ENCODE peak calls at places on chromosomes 2 and 18, in eight cellular contexts. One of them, this sample, is unnamed.

GRCh38 chr2:239531456-239532304 is 130.9 kb upstream of the HDAC4 start:
- DNase-seq in transverse colon: no peak
- DNase-seq in HCT116: no peak
- DNase-seq in GM12892: no peak
- DNase-seq in A549: no peak
- DNase-seq in heart left ventricle: peak
- DNase-seq in lower leg skin: no peak
- DNase-seq in HepG2: no peak
- DNase-seq in this sample: peak

GRCh38 chr2:233248999-233249398 is 2.5 kb upstream of the ATG16L1 start:
- DNase-seq in transverse colon: no peak
- DNase-seq in HCT116: no peak
- DNase-seq in GM12892: no peak
- DNase-seq in A549: no peak
- DNase-seq in heart left ventricle: no peak
- DNase-seq in lower leg skin: no peak
- DNase-seq in HepG2: no peak
- DNase-seq in this sample: no peak

GRCh38 chr2:232511336-232511863 is 8.8 kb upstream of the PRSS56 start:
- DNase-seq in transverse colon: no peak
- DNase-seq in HCT116: no peak
- DNase-seq in GM12892: no peak
- DNase-seq in A549: no peak
- DNase-seq in heart left ventricle: no peak
- DNase-seq in lower leg skin: no peak
- DNase-seq in HepG2: no peak
- DNase-seq in this sample: peak

GRCh38 chr2:24050041-24050655 is 607 bp downstream of the FKBP1B start:
- DNase-seq in transverse colon: peak
- DNase-seq in HCT116: no peak
- DNase-seq in GM12892: no peak
- DNase-seq in A549: no peak
- DNase-seq in heart left ventricle: peak
- DNase-seq in lower leg skin: peak
- DNase-seq in HepG2: peak
- DNase-seq in this sample: peak

GRCh38 chr2:10423400-10423774 is 24.7 kb downstream of the ODC1 start:
- DNase-seq in transverse colon: no peak
- DNase-seq in HCT116: no peak
- DNase-seq in GM12892: no peak
- DNase-seq in A549: no peak
- DNase-seq in heart left ventricle: peak
- DNase-seq in lower leg skin: no peak
- DNase-seq in HepG2: no peak
- DNase-seq in this sample: no peak

GRCh38 chr2:241616168-241617125 is 20.5 kb downstream of the THAP4 start:
- DNase-seq in transverse colon: no peak
- DNase-seq in HCT116: no peak
- DNase-seq in GM12892: no peak
- DNase-seq in A549: no peak
- DNase-seq in heart left ventricle: no peak
- DNase-seq in lower leg skin: no peak
- DNase-seq in HepG2: no peak
- DNase-seq in this sample: no peak

GRCh38 chr2:160104115-160104514 is 41.7 kb upstream of the PLA2R1 start:
- DNase-seq in transverse colon: no peak
- DNase-seq in HCT116: no peak
- DNase-seq in GM12892: no peak
- DNase-seq in A549: no peak
- DNase-seq in heart left ventricle: no peak
- DNase-seq in lower leg skin: no peak
- DNase-seq in HepG2: no peak
- DNase-seq in this sample: no peak

GRCh38 chr2:132676999-132677398 is 7.0 kb upstream of the LYPD1 start:
- DNase-seq in transverse colon: no peak
- DNase-seq in HCT116: no peak
- DNase-seq in GM12892: no peak
- DNase-seq in A549: no peak
- DNase-seq in heart left ventricle: no peak
- DNase-seq in lower leg skin: no peak
- DNase-seq in HepG2: no peak
- DNase-seq in this sample: no peak

GRCh38 chr18:61882296-61883004 is 10.4 kb downstream of the RNF152 start:
- DNase-seq in transverse colon: no peak
- DNase-seq in HCT116: no peak
- DNase-seq in GM12892: no peak
- DNase-seq in A549: no peak
- DNase-seq in heart left ventricle: no peak
- DNase-seq in lower leg skin: no peak
- DNase-seq in HepG2: no peak
- DNase-seq in this sample: no peak

GRCh38 chr2:148812306-148812705 is 62.7 kb upstream of the KIF5C start:
- DNase-seq in transverse colon: peak
- DNase-seq in HCT116: no peak
- DNase-seq in GM12892: no peak
- DNase-seq in A549: no peak
- DNase-seq in heart left ventricle: peak
- DNase-seq in lower leg skin: no peak
- DNase-seq in HepG2: no peak
- DNase-seq in this sample: peak

DNA sequence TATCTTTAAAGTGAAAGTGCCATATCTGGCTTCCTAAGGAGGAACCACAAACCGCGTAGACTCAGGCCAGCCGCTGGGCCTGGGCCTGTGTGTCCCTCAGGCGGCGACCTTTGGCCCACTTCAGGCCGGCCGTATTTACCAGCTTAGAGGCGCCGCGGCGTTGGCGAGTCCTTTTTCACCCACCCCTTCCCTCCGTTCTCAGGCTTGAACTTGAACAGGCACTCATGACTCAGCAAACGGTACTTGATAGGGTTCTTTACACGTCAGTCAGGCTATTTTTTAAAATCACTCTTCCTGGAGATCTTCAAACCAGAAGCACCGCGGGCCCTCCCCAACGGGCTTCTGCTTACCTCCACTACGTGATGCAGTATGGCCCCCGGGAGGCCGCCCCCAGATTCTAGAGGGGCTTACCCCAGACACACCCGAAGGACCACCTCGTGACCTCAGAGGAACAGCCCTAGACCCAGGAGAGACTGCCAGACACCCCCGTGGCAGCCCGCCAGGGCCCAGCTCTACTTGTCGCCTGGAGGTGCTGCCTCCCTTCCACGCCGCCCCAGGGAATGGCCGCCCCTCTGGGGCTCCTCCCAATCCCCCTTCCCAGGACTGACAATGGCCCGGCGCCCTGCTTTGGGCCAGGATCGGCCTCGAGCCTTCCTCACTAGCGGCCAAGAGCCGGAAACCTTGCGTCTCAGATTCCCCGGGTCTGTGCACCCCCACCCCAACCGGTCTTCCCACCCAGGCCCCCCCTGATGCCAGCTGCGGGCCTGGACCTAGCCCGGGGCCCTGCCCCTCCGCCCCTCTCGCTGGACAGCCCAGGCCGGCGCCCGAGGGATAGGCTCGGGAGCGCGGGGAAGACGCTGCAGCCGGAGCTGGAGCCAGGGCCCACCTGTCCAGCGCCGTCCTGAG is 33.8 kb upstream of the IMPA2 start:
- DNase-seq in transverse colon: peak
- DNase-seq in HCT116: peak
- DNase-seq in GM12892: peak
- DNase-seq in A549: peak
- DNase-seq in heart left ventricle: peak
- DNase-seq in lower leg skin: peak
- DNase-seq in HepG2: peak
- DNase-seq in this sample: peak
- TF ChIP-seq POLR2A in transverse colon: peak
- TF ChIP-seq POLR2A in HCT116: no peak
- TF ChIP-seq POLR2A in GM12892: no peak
- TF ChIP-seq POLR2A in A549: no peak
- TF ChIP-seq POLR2A in heart left ventricle: peak
- TF ChIP-seq POLR2A in lower leg skin: no peak
- TF ChIP-seq POLR2A in HepG2: no peak
- TF ChIP-seq POLR2A in this sample: peak

GRCh38 chr2:161308178-161308955 is at the start of gene PSMD14:
- DNase-seq in transverse colon: peak
- DNase-seq in HCT116: peak
- DNase-seq in GM12892: peak
- DNase-seq in A549: peak
- DNase-seq in heart left ventricle: peak
- DNase-seq in lower leg skin: peak
- DNase-seq in HepG2: peak
- DNase-seq in this sample: peak
- TF ChIP-seq POLR2A in transverse colon: peak
- TF ChIP-seq POLR2A in HCT116: peak
- TF ChIP-seq POLR2A in GM12892: peak
- TF ChIP-seq POLR2A in A549: peak
- TF ChIP-seq POLR2A in heart left ventricle: peak
- TF ChIP-seq POLR2A in lower leg skin: no peak
- TF ChIP-seq POLR2A in HepG2: peak
- TF ChIP-seq POLR2A in this sample: peak

GRCh38 chr2:85724731-85725181 is 29.0 kb upstream of the ATOH8 start:
- DNase-seq in transverse colon: no peak
- DNase-seq in HCT116: no peak
- DNase-seq in GM12892: no peak
- DNase-seq in A549: no peak
- DNase-seq in heart left ventricle: no peak
- DNase-seq in lower leg skin: peak
- DNase-seq in HepG2: no peak
- DNase-seq in this sample: no peak
- TF ChIP-seq POLR2A in transverse colon: no peak
- TF ChIP-seq POLR2A in HCT116: no peak
- TF ChIP-seq POLR2A in GM12892: no peak
- TF ChIP-seq POLR2A in A549: no peak
- TF ChIP-seq POLR2A in heart left ventricle: no peak
- TF ChIP-seq POLR2A in lower leg skin: no peak
- TF ChIP-seq POLR2A in HepG2: no peak
- TF ChIP-seq POLR2A in this sample: no peak

DNA sequence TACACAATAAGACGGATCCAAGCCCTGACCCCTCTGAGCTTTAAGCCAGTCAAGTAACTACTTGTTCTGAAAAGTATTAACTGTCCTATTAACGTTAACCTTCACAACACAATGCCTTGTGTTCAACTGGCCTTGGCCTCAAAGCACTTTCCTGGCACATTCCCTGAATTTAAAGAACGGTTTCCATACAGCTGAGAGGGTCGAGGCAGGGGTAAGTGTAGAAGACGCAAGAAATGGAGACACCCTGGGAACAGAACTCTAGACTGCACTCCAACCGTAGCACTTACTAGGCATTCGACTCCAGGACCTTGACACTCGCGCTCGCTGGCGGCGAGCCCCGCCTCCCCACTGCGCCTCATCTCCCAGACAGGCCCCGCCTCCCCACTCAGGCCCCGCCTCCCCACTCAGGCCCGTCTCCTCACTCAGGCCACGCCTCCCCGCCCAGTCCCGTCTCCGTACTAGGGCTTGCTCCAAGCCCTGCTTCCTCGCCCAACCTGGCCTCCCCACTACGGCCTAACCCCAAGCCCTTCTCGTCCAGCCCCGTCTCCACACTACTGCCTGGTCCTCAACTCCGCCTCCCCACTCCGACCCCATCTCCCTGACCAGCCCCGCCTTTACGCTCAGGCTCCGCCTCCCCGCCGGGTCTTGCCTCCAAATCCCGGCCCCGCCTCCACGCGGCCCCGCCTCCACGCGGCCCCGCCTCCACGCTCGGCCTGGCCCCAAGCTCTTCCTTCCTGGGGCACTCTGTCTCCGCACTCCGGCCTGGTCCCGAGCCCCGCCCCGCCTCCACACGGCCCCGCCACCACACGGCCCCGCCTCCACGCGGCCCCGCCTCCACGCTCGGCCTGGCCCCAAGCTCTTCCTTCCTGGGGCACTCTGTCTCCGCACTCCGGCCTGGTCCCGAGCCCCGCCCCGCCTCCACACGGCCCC is 887 bp upstream of the TMEM87B start:
- DNase-seq in transverse colon: peak
- DNase-seq in HCT116: peak
- DNase-seq in GM12892: peak
- DNase-seq in A549: peak
- DNase-seq in heart left ventricle: peak
- DNase-seq in lower leg skin: peak
- DNase-seq in HepG2: peak
- DNase-seq in this sample: peak
- TF ChIP-seq POLR2A in transverse colon: peak
- TF ChIP-seq POLR2A in HCT116: peak
- TF ChIP-seq POLR2A in GM12892: no peak
- TF ChIP-seq POLR2A in A549: peak
- TF ChIP-seq POLR2A in heart left ventricle: peak
- TF ChIP-seq POLR2A in lower leg skin: no peak
- TF ChIP-seq POLR2A in HepG2: peak
- TF ChIP-seq POLR2A in this sample: peak

GRCh38 chr2:84905181-84906107 is at the start of gene TMSB10:
- DNase-seq in transverse colon: peak
- DNase-seq in HCT116: no peak
- DNase-seq in GM12892: peak
- DNase-seq in A549: peak
- DNase-seq in heart left ventricle: peak
- DNase-seq in lower leg skin: peak
- DNase-seq in HepG2: peak
- DNase-seq in this sample: peak
- TF ChIP-seq POLR2A in transverse colon: peak
- TF ChIP-seq POLR2A in HCT116: peak
- TF ChIP-seq POLR2A in GM12892: peak
- TF ChIP-seq POLR2A in A549: peak
- TF ChIP-seq POLR2A in heart left ventricle: peak
- TF ChIP-seq POLR2A in lower leg skin: no peak
- TF ChIP-seq POLR2A in HepG2: peak
- TF ChIP-seq POLR2A in this sample: peak

GRCh38 chr2:226336283-226336682 is 463.3 kb downstream of the IRS1 start:
- DNase-seq in transverse colon: no peak
- DNase-seq in HCT116: no peak
- DNase-seq in GM12892: no peak
- DNase-seq in A549: no peak
- DNase-seq in heart left ventricle: no peak
- DNase-seq in lower leg skin: no peak
- DNase-seq in HepG2: no peak
- DNase-seq in this sample: no peak
- TF ChIP-seq POLR2A in transverse colon: no peak
- TF ChIP-seq POLR2A in HCT116: no peak
- TF ChIP-seq POLR2A in GM12892: no peak
- TF ChIP-seq POLR2A in A549: no peak
- TF ChIP-seq POLR2A in heart left ventricle: no peak
- TF ChIP-seq POLR2A in lower leg skin: no peak
- TF ChIP-seq POLR2A in HepG2: no peak
- TF ChIP-seq POLR2A in this sample: no peak

GRCh38 chr18:26656944-26657536 is 108.7 kb upstream of the KCTD1 start:
- DNase-seq in transverse colon: peak
- DNase-seq in HCT116: no peak
- DNase-seq in GM12892: peak
- DNase-seq in A549: peak
- DNase-seq in heart left ventricle: peak
- DNase-seq in lower leg skin: peak
- DNase-seq in HepG2: peak
- DNase-seq in this sample: peak
- TF ChIP-seq POLR2A in transverse colon: peak
- TF ChIP-seq POLR2A in HCT116: no peak
- TF ChIP-seq POLR2A in GM12892: no peak
- TF ChIP-seq POLR2A in A549: peak
- TF ChIP-seq POLR2A in heart left ventricle: peak
- TF ChIP-seq POLR2A in lower leg skin: no peak
- TF ChIP-seq POLR2A in HepG2: no peak
- TF ChIP-seq POLR2A in this sample: peak

DNA sequence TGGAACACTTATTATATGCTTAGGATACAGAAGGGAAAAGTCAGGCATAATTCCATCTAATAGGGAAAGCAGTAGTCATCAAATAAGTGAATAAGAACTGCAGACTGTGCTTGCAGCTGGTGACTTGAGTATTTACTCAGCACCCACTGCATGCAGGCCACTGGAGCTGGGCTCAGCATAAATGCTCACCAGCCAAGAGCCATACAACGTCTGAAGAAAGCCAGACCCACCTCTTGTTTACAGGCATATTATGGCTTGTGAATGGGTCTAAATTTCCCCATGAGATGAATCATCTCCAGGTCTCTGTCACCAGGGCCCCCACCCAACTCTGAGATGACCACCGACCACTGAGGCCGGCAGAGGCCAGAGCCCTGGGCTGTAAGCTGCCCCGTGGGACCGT is 123.8 kb upstream of the PKDCC start:
- DNase-seq in transverse colon: no peak
- DNase-seq in HCT116: no peak
- DNase-seq in GM12892: no peak
- DNase-seq in A549: no peak
- DNase-seq in heart left ventricle: no peak
- DNase-seq in lower leg skin: no peak
- DNase-seq in HepG2: no peak
- DNase-seq in this sample: no peak
- TF ChIP-seq POLR2A in transverse colon: no peak
- TF ChIP-seq POLR2A in HCT116: no peak
- TF ChIP-seq POLR2A in GM12892: no peak
- TF ChIP-seq POLR2A in A549: no peak
- TF ChIP-seq POLR2A in heart left ventricle: no peak
- TF ChIP-seq POLR2A in lower leg skin: no peak
- TF ChIP-seq POLR2A in HepG2: no peak
- TF ChIP-seq POLR2A in this sample: no peak